ENCODE peak calls at places on chromosomes 6 and 20, in eight cellular contexts. X is SJSA1, S is upper lobe of right lung, U is ovary, C is spleen, Y is DND-41, D is body of pancreas, B is transverse colon. G is an unnamed sample. For H3K9me3, the result is how much of the 10 kb centered on the place peaks cover.

GRCh38 chr6:74222768-74223321 is 526.8 kb downstream of the CD109 start:
- DNase-seq in U (no peak), D (no peak), Y (no peak), S (no peak), X (no peak), C (no peak), B (no peak), G (no peak)

GRCh38 chr20:21705466-21706344 is at the start of gene PAX1:
- DNase-seq in C (peak), U (no peak), D (no peak), X (no peak), S (no peak), B (no peak), Y (no peak), G (no peak)

GRCh38 chr20:46746972-46747371 is 37.5 kb downstream of the SLC2A10 start:
- DNase-seq in X (no peak), B (peak), Y (no peak), U (no peak), C (no peak), S (no peak), D (no peak), G (no peak)

GRCh38 chr6:39266782-39267355 is 37.6 kb upstream of the KCNK5 start:
- DNase-seq in C (no peak), X (no peak), B (no peak), D (no peak), Y (no peak), U (no peak), S (no peak), G (no peak)

GRCh38 chr20:47038581-47039560 is 144.2 kb downstream of the EYA2 start:
- DNase-seq in C (no peak), D (no peak), S (no peak), Y (no peak), B (no peak), X (no peak), U (no peak), G (no peak)

GRCh38 chr6:120557554-120557953 is 776.7 kb downstream of the TBC1D32 start:
- DNase-seq in Y (no peak), X (no peak), S (no peak), U (no peak), D (no peak), B (no peak), C (no peak), G (no peak)

GRCh38 chr6:17959317-17959716 is 28.1 kb downstream of the KIF13A start:
- DNase-seq in D (no peak), B (no peak), X (no peak), C (no peak), S (no peak), U (no peak), Y (no peak), G (no peak)

GRCh38 chr20:46552460-46553420 is 2.3 kb upstream of the OCSTAMP start:
- DNase-seq in X (no peak), C (no peak), U (no peak), D (no peak), B (no peak), S (no peak), Y (peak), G (no peak)

GRCh38 chr20:15069355-15069754 is 731.9 kb upstream of the FLRT3 start:
- DNase-seq in B (no peak), Y (no peak), C (no peak), X (no peak), S (no peak), U (no peak), D (no peak), G (no peak)

GRCh38 chr6:108168980-108169800 is 3.4 kb downstream of the NR2E1 start:
- DNase-seq in Y (no peak), U (no peak), C (no peak), S (no peak), X (no peak), D (no peak), B (no peak), G (peak)

GRCh38 chr6:108167449-108167903 is 1.7 kb downstream of the NR2E1 start:
- DNase-seq in X (no peak), B (no peak), S (no peak), C (no peak), D (no peak), U (no peak), Y (no peak), G (no peak)

GRCh38 chr6:108168026-108168463 is 2.2 kb downstream of the NR2E1 start:
- DNase-seq in X (no peak), U (no peak), Y (no peak), B (no peak), D (no peak), C (no peak), S (no peak), G (no peak)

GRCh38 chr6:108169801-108170606 is 4.2 kb downstream of the NR2E1 start:
- DNase-seq in S (no peak), Y (no peak), U (no peak), B (no peak), X (no peak), D (no peak), C (no peak), G (no peak)

DNA sequence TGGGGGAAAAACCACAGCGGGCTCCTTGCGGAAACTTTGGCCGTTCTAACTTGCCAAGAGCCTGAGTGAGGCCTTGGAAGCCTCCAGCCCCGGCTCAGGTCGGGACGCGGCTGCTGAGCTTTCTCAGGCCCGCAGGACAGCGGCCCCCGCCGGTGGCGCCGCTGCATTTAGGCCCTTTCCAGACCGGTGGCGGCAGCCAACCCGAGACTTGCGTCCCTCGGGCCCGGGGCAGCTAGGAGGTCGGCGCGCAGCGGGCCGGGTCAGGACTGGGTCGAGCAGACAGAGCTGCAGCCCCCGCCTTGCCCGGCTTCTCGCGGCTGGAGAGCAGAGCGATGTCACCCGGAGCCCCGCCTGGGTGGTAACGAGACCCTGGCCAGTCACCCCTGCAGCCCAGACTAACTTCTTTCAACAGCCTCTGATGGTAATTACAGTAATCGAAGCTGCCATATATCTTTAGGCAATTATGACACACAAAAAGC is 2.7 kb downstream of the NR2E1 start:
- DNase-seq in Y (no peak), B (peak), D (no peak), S (peak), U (no peak), C (peak), X (no peak), G (peak)
- H3K9me3 ChIP-seq in Y (under half), B (under half), D (under half), S (under half), U (under half), C (under half), X (under half), G (under half)

GRCh38 chr6:163354779-163355431 is 59.6 kb upstream of the QKI start:
- DNase-seq in U (peak), X (peak), S (peak), B (no peak), C (no peak), D (peak), Y (no peak), G (peak)
- H3K4me3 ChIP-seq in U (no peak), X (no peak), S (no peak), B (no peak), C (peak), D (no peak), Y (no peak), G (no peak)

DNA sequence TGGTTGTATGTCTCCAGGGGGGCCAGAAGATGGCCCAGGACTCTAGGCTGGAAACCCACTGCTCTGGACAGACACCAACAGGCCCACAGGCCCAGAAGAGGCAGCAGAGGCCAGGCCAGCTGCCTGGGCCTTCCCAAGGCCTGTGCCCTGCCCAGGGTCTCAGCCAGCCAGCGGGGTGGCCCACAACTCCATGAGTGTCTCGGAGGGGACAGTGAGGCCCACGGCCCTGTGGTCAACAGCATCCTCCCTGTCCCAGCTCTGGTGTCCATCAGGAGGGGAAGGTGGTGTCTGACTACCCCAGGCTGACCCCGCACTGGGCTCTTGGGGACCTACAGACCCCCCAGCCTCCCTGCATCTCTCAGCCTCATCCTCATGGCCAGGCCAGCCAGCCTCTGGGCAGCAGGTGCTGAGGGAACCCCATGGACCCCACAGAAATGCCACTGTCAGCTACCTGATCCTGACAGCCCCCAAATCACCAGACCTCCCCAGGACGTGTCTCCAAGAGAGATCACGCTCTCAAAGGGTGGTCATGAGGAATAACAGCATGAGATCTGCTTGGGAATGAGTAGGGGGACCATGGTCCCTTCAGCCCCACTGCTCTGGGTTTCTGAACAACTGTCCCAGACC is 112.4 kb downstream of the NOL4L start:
- DNase-seq in X (no peak), S (no peak), U (no peak), D (no peak), B (no peak), Y (no peak), C (no peak), G (no peak)
- H3K9me3 ChIP-seq in X (under half), S (under half), U (under half), D (under half), B (under half), Y (under half), C (under half), G (under half)

DNA sequence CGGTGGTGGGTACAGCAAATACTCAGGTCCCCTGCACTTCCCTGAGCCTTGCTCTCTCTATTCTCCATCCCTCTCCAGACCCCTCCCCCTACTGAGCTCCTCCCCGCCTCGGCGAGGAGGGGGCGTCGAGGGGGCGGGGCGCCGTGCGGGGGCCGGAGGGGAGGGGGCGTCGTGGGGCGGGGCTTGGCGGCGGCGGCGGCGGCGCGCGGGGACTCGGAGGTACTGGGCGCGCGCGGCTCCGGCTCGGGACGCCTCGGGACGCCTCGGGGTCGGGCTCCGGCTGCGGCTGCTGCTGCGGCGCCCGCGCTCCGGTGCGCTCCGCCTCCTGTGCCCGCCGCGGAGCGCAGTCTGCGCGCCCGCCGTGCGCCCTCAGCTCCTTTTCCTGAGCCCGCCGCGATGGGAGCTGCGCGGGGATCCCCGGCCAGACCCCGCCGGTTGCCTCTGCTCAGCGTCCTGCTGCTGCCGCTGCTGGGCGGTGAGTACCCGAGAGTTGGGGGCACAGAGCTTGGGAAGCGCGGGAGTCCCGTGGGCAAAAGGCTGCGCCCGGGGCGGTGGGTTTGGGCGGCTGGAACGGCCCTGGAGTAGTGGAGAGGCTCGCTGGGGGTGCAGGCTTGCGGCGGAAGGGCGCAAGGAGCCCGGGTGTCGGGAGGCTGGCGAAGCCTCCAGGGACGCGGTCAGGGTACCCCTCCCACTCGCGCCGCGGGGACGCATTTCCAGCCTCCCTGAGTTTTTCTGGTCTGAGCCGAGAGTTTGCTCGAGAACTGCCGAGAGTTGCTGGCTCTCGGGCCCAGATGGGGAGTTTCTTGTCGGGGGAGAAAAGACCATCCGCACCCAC is at the start of gene PTK7:
- DNase-seq in Y (peak), B (no peak), U (peak), S (peak), C (no peak), X (peak), D (peak), G (peak)
- H3K4me3 ChIP-seq in Y (peak), B (peak), U (peak), S (peak), C (peak), X (peak), D (peak), G (peak)

GRCh38 chr6:118451839-118452238 is 96.3 kb upstream of the PLN start:
- DNase-seq in Y (no peak), D (no peak), X (no peak), B (no peak), S (no peak), U (no peak), C (no peak), G (no peak)
- H3K9me3 ChIP-seq in Y (under half), D (under half), X (under half), B (under half), S (under half), U (under half), C (under half), G (under half)

DNA sequence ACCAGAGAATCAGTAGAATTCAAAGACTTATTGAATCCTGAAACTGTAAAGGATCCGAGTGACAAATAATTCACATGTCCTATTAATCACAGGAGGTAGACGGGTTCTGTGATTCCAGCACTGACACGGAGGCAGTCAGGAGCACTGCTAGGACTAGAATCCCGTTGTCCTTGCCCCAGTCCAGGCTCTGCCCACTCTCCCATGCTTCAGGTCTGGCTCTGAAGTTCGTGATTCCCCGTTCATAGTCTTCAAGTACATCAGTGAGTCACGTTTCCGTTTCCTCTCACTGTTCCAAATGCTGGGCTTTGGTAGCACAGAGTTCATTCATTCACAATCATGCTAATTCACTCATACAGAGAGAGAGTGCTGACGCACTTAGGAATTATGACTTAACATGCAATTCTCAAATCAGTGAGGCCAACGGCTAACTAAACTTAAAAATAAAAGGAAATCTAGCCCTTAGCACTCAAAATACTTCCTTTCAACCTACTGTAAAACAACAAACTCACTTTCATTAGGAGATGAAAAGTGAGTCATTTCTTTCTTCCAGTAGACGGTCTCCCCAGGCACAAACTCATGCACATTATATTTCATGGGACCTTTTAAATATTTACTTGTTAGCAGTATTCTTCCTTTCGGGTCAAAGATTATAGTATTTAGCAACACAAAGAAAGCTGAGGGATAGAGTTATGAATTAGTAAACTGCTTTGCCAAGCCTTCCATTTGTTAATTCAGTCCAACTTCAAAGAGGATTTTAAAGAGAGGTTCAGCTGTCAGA is 94.0 kb upstream of the NHSL1 start:
- DNase-seq in D (no peak), X (peak), S (no peak), B (peak), Y (no peak), C (no peak), U (no peak), G (no peak)
- H3K4me3 ChIP-seq in D (no peak), X (peak), S (no peak), B (no peak), Y (no peak), C (no peak), U (no peak), G (no peak)

GRCh38 chr6:15441982-15442381 is 196.1 kb downstream of the JARID2 start:
- DNase-seq in S (no peak), Y (no peak), X (no peak), U (no peak), D (no peak), B (no peak), C (no peak), G (no peak)

GRCh38 chr6:15441215-15441868 is 195.5 kb downstream of the JARID2 start:
- DNase-seq in B (peak), D (peak), X (peak), U (peak), C (no peak), S (no peak), Y (peak), G (peak)

GRCh38 chr6:15437090-15437489 is 191.2 kb downstream of the JARID2 start:
- DNase-seq in U (no peak), C (no peak), Y (no peak), S (no peak), D (no peak), X (no peak), B (no peak), G (no peak)

GRCh38 chr6:15440040-15440439 is 194.2 kb downstream of the JARID2 start:
- DNase-seq in B (no peak), S (no peak), X (no peak), U (no peak), C (no peak), Y (no peak), D (no peak), G (no peak)

DNA sequence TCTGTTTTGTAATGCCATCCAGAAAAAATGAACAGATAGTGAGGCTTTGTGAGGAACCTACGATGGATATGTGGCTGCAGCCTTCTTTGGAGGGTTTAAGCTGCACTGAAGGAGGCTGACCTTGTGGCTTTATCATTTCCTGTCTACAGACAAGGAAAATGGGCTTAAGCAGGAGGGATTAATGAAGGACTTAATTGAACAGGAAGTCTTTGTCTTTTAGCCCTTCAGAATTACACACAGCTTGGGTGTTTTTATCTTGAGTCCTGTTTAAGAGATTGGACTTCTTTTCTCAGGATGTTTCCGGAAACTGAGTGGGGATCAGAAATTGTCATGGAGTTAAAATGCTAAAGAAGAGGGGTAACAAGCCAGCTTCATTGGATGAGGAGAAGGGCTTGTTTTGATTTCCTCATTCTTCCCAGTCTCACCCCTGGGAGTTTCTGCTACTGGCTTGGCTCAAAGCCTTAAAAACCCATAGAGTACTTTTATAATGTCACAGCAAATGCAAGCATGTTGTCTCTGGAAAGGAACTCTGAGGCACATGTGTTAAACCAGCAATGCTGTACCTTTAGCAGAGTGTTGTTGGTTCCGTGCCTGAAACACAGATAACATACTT is 193.6 kb downstream of the JARID2 start:
- DNase-seq in Y (peak), B (no peak), X (no peak), D (no peak), U (no peak), C (no peak), S (no peak), G (no peak)
- H3K9me3 ChIP-seq in Y (under half), B (under half), X (under half), D (under half), U (under half), C (under half), S (under half), G (under half)